ENCODE peak calls at places on chromosomes 5 and 9, in eight cellular contexts. E is glutamatergic neuron; G is foreskin fibroblast; T is adrenal gland; N is prostate gland; L is lung; V is left ventricle myocardium inferior; I is CD8-positive, alpha-beta T cell. R is an unnamed sample.

GRCh38 chr5:107217721-107218130 is 453.0 kb downstream of the EFNA5 start:
- DNase-seq in I (no peak), N (peak; percentile 87), T (no peak), V (peak; percentile 71), L (peak; percentile 72), G (no peak), E (no peak), R (no peak)

GRCh38 chr9:96050048-96050875 is 174.8 kb downstream of the ERCC6L2 start:
- DNase-seq in N (no peak), V (no peak), L (no peak), G (no peak), T (no peak), E (no peak), I (no peak), R (no peak)

GRCh38 chr9:14616188-14616982 is 76.8 kb downstream of the ZDHHC21 start:
- DNase-seq in L (no peak), V (no peak), G (peak; percentile 70), N (no peak), I (no peak), E (no peak), T (peak; percentile 13), R (no peak)

GRCh38 chr9:106859957-106860715 is 2.8 kb upstream of the ZNF462 start:
- DNase-seq in E (peak; percentile 81), G (peak; percentile 54), L (peak; percentile 51), N (peak; percentile 82), T (peak; percentile 32), I (no peak), V (peak; percentile 28), R (peak; percentile 12)

GRCh38 chr9:99353408-99353807 is 131.3 kb downstream of the SEC61B start:
- DNase-seq in E (no peak), T (peak; percentile 47), L (peak; percentile 40), V (no peak), I (no peak), G (peak; percentile 97), N (no peak), R (no peak)

GRCh38 chr9:19988281-19988680 is 199.4 kb upstream of the SLC24A2 start:
- DNase-seq in I (no peak), V (no peak), E (no peak), N (no peak), G (no peak), T (no peak), L (no peak), R (no peak)

GRCh38 chr9:112061152-112061740 is 113.9 kb downstream of the SUSD1 start:
- DNase-seq in T (peak; percentile 70), E (no peak), V (peak; percentile 44), L (peak; percentile 57), I (peak; percentile 14), G (peak; percentile 96), N (no peak), R (peak; percentile 79)

GRCh38 chr5:35884125-35884788 is 27.6 kb downstream of the IL7R start:
- DNase-seq in T (no peak), G (peak; percentile 90), N (no peak), L (no peak), E (no peak), V (no peak), I (no peak), R (no peak)

GRCh38 chr9:111039203-111039907 is 1.1 kb upstream of the LPAR1 start:
- DNase-seq in N (peak; percentile 15), G (no peak), I (no peak), T (no peak), E (no peak), L (no peak), V (no peak), R (no peak)

GRCh38 chr9:135220601-135221575 is 133.4 kb downstream of the OLFM1 start:
- DNase-seq in I (no peak), G (no peak), E (peak; percentile 6), L (no peak), V (no peak), N (no peak), T (no peak), R (no peak)

GRCh38 chr5:131749138-131749537 is 47.7 kb downstream of the FNIP1 start:
- DNase-seq in T (no peak), L (no peak), V (no peak), N (no peak), I (no peak), E (no peak), G (peak; percentile 70), R (no peak)

GRCh38 chr9:75185585-75186170 is 97.4 kb downstream of the OSTF1 start:
- DNase-seq in T (peak; percentile 44), E (peak; percentile 72), I (peak; percentile 22), L (no peak), V (no peak), G (peak; percentile 40), N (peak; percentile 13), R (no peak)

GRCh38 chr9:81791076-81791475 is 101.7 kb upstream of the TLE1 start:
- DNase-seq in T (no peak), E (no peak), G (no peak), L (no peak), V (no peak), N (no peak), I (no peak), R (no peak)

GRCh38 chr9:114746591-114746990 is 59.2 kb downstream of the TNFSF15 start:
- DNase-seq in N (no peak), E (no peak), V (no peak), T (no peak), L (no peak), I (no peak), G (peak; percentile 82), R (no peak)

GRCh38 chr9:131697908-131698714 is 41.8 kb downstream of the RAPGEF1 start:
- DNase-seq in G (no peak), V (no peak), N (no peak), L (no peak), T (peak; percentile 62), E (no peak), I (no peak), R (no peak)

GRCh38 chr9:113468716-113469448 is 5.4 kb downstream of the RGS3 start:
- DNase-seq in T (peak; percentile 46), V (peak; percentile 35), E (peak; percentile 63), N (no peak), L (no peak), I (no peak), G (peak; percentile 58), R (no peak)

GRCh38 chr5:60960591-60960990 is 15.6 kb downstream of the NDUFAF2 start:
- DNase-seq in N (no peak), T (no peak), L (no peak), E (no peak), G (peak; percentile 59), V (no peak), I (no peak), R (peak; percentile 21)
- TF ChIP-seq CTCF in N (no peak), T (peak; percentile 38), L (no peak), E (peak; percentile 55), G (peak; percentile 56), V (peak; percentile 48), I (peak; percentile 74), R (no peak)

DNA sequence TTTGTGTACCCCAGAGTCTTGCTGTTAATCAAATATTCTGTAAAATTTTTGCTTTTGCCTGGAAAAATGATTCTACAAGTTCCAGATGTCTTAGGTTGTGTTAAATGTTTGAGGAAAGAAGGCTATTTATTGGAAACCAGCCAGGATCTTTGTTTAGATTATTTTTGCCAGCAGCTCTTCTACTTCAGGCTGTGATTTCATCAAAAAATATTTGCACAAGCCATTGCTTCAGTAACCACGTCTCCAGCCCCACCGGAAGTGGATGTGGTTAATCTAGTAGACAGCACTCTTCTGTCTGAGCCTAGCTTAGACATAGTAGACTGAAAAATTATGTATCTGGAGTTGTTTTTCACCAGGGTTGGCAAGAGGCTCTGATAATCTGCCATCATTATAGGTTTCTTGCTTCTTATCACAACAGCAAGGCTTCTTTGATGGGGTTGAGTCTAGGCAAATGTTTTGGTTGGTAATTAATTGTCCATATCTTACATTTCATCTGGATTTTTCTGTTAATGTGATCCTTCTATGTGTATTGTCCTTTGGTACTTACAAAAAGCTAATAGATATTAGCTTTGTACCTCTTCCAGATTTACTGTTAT is 17.1 kb downstream of the KCTD16 start:
- DNase-seq in E (no peak), I (peak; percentile 66), G (peak; percentile 95), V (no peak), T (peak; percentile 52), N (peak; percentile 12), L (peak; percentile 63), R (peak; percentile 63)
- TF ChIP-seq CTCF in E (no peak), I (no peak), G (no peak), V (no peak), T (no peak), N (no peak), L (no peak), R (no peak)

GRCh38 chr5:135203593-135204036 is 169.6 kb upstream of the PITX1 start:
- DNase-seq in V (no peak), T (no peak), E (no peak), L (no peak), I (no peak), G (peak; percentile 22), N (no peak), R (no peak)
- TF ChIP-seq CTCF in V (peak; percentile 44), T (no peak), E (peak; percentile 22), L (no peak), I (no peak), G (no peak), N (peak; percentile 23), R (peak; percentile 32)

GRCh38 chr5:146820987-146821386 is 57.6 kb downstream of the PPP2R2B start:
- DNase-seq in I (no peak), L (no peak), V (no peak), T (no peak), E (no peak), G (no peak), N (no peak), R (no peak)

GRCh38 chr5:146816775-146817387 is 61.7 kb downstream of the PPP2R2B start:
- DNase-seq in V (no peak), G (no peak), I (no peak), T (no peak), E (no peak), N (no peak), L (no peak), R (no peak)

GRCh38 chr5:146815423-146815822 is 63.1 kb downstream of the PPP2R2B start:
- DNase-seq in V (no peak), L (no peak), N (no peak), E (no peak), G (no peak), I (no peak), T (no peak), R (no peak)

GRCh38 chr5:146817973-146818372 is 60.6 kb downstream of the PPP2R2B start:
- DNase-seq in G (no peak), L (no peak), E (no peak), T (no peak), N (no peak), V (no peak), I (no peak), R (no peak)

GRCh38 chr5:146818790-146819189 is 59.8 kb downstream of the PPP2R2B start:
- DNase-seq in I (no peak), E (no peak), T (peak; percentile 6), G (no peak), L (no peak), V (no peak), N (no peak), R (no peak)
- TF ChIP-seq CTCF in I (no peak), E (no peak), T (no peak), G (no peak), L (no peak), V (no peak), N (no peak), R (no peak)